ENCODE peak calls at places on chromosomes 12 and 14, in four cellular contexts. One of them, this sample, is unnamed.

GRCh38 chr14:74979029-74979428 is 23.6 kb upstream of the PGF start:
- DNase-seq in HepG2: no peak
- DNase-seq in K562: no peak
- DNase-seq in A549: no peak
- DNase-seq in this sample: no peak

GRCh38 chr12:52149182-52149641 is 42.6 kb downstream of the KRT80 start:
- DNase-seq in HepG2: no peak
- DNase-seq in K562: no peak
- DNase-seq in A549: no peak
- DNase-seq in this sample: no peak

GRCh38 chr12:29253916-29254625 is 105.0 kb downstream of the FAR2 start:
- DNase-seq in HepG2: no peak
- DNase-seq in K562: no peak
- DNase-seq in A549: no peak
- DNase-seq in this sample: no peak

GRCh38 chr12:132638541-132639408 is 20.2 kb downstream of the P2RX2 start:
- DNase-seq in HepG2: peak
- DNase-seq in K562: peak
- DNase-seq in A549: peak
- DNase-seq in this sample: peak

GRCh38 chr12:122322501-122322900 is 56.2 kb upstream of the VPS33A start:
- DNase-seq in HepG2: no peak
- DNase-seq in K562: no peak
- DNase-seq in A549: no peak
- DNase-seq in this sample: no peak

GRCh38 chr12:3520168-3520567 is 29.2 kb downstream of the PRMT8 start:
- DNase-seq in HepG2: no peak
- DNase-seq in K562: no peak
- DNase-seq in A549: no peak
- DNase-seq in this sample: no peak

GRCh38 chr12:75047885-75048525 is 161.6 kb downstream of the KCNC2 start:
- DNase-seq in HepG2: no peak
- DNase-seq in K562: no peak
- DNase-seq in A549: no peak
- DNase-seq in this sample: no peak

GRCh38 chr12:51430196-51430895 is 5.7 kb downstream of the SLC4A8 start:
- DNase-seq in HepG2: peak
- DNase-seq in K562: no peak
- DNase-seq in A549: peak
- DNase-seq in this sample: no peak

GRCh38 chr12:14390449-14390848 is 25.0 kb downstream of the ATF7IP start:
- DNase-seq in HepG2: no peak
- DNase-seq in K562: no peak
- DNase-seq in A549: no peak
- DNase-seq in this sample: no peak

GRCh38 chr12:1544991-1545700 is 49.2 kb downstream of the FBXL14 start:
- DNase-seq in HepG2: peak
- DNase-seq in K562: no peak
- DNase-seq in A549: peak
- DNase-seq in this sample: no peak

GRCh38 chr12:122995503-122996187 is 15.2 kb downstream of the ARL6IP4 start:
- DNase-seq in HepG2: no peak
- DNase-seq in K562: no peak
- DNase-seq in A549: no peak
- DNase-seq in this sample: no peak

GRCh38 chr12:21026302-21026701 is 104.7 kb upstream of the SLCO1B1 start:
- DNase-seq in HepG2: no peak
- DNase-seq in K562: no peak
- DNase-seq in A549: peak
- DNase-seq in this sample: no peak

GRCh38 chr12:58481811-58482210 is 438.5 kb downstream of the LRIG3 start:
- DNase-seq in HepG2: no peak
- DNase-seq in K562: no peak
- DNase-seq in A549: no peak
- DNase-seq in this sample: no peak

GRCh38 chr12:2395352-2395977 is 342.7 kb downstream of the CACNA1C start:
- DNase-seq in HepG2: peak
- DNase-seq in K562: peak
- DNase-seq in A549: peak
- DNase-seq in this sample: peak

GRCh38 chr14:65750906-65751305 is 338.4 kb downstream of the FUT8 start:
- DNase-seq in HepG2: no peak
- DNase-seq in K562: no peak
- DNase-seq in A549: no peak
- DNase-seq in this sample: no peak

GRCh38 chr12:1880153-1880845 is 38.2 kb downstream of the CACNA2D4 start:
- DNase-seq in HepG2: no peak
- DNase-seq in K562: no peak
- DNase-seq in A549: no peak
- DNase-seq in this sample: no peak

GRCh38 chr14:45038256-45038655 is 45.7 kb upstream of the PRPF39 start:
- DNase-seq in HepG2: no peak
- DNase-seq in K562: no peak
- DNase-seq in A549: no peak
- DNase-seq in this sample: no peak

GRCh38 chr12:121145221-121145620 is 12.5 kb downstream of the P2RX7 start:
- DNase-seq in HepG2: no peak
- DNase-seq in K562: no peak
- DNase-seq in A549: no peak
- DNase-seq in this sample: no peak

GRCh38 chr12:97650242-97650641 is 187.6 kb downstream of the RMST start:
- DNase-seq in HepG2: no peak
- DNase-seq in K562: no peak
- DNase-seq in A549: no peak
- DNase-seq in this sample: no peak

GRCh38 chr14:71590131-71590530 is 342.1 kb upstream of the RGS6 start:
- DNase-seq in HepG2: no peak
- DNase-seq in K562: no peak
- DNase-seq in A549: no peak
- DNase-seq in this sample: no peak

GRCh38 chr14:71593966-71594365 is 338.3 kb upstream of the RGS6 start:
- DNase-seq in HepG2: no peak
- DNase-seq in K562: no peak
- DNase-seq in A549: no peak
- DNase-seq in this sample: no peak

GRCh38 chr14:71594828-71595227 is 337.4 kb upstream of the RGS6 start:
- DNase-seq in HepG2: no peak
- DNase-seq in K562: peak
- DNase-seq in A549: no peak
- DNase-seq in this sample: no peak

GRCh38 chr14:71592361-71592760 is 339.9 kb upstream of the RGS6 start:
- DNase-seq in HepG2: no peak
- DNase-seq in K562: peak
- DNase-seq in A549: no peak
- DNase-seq in this sample: no peak

DNA sequence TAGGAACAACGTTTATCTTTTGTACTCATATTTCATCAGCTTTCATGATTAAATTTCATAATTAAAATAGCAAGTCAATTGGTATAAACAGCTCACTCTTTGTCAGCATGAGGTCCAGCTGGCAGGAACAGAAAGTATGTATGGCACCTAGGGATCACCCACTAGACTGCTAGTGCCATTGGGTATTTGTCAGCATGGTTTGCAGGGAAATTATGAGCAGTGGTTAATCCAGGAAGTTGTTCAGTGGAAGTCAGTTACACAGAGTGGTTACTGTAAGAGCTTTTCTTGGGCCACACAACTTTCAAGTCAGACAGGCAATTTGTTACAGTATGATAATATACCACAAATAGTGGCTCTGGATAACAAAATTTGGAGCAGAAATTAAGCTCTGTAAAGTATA is 340.3 kb upstream of the RGS6 start:
- DNase-seq in HepG2: no peak
- DNase-seq in K562: no peak
- DNase-seq in A549: no peak
- DNase-seq in this sample: no peak
- TF ChIP-seq HMGXB4 in HepG2: no peak
- TF ChIP-seq HMGXB4 in K562: no peak
- TF ChIP-seq HMGXB4 in A549: no peak
- TF ChIP-seq HMGXB4 in this sample: no peak

DNA sequence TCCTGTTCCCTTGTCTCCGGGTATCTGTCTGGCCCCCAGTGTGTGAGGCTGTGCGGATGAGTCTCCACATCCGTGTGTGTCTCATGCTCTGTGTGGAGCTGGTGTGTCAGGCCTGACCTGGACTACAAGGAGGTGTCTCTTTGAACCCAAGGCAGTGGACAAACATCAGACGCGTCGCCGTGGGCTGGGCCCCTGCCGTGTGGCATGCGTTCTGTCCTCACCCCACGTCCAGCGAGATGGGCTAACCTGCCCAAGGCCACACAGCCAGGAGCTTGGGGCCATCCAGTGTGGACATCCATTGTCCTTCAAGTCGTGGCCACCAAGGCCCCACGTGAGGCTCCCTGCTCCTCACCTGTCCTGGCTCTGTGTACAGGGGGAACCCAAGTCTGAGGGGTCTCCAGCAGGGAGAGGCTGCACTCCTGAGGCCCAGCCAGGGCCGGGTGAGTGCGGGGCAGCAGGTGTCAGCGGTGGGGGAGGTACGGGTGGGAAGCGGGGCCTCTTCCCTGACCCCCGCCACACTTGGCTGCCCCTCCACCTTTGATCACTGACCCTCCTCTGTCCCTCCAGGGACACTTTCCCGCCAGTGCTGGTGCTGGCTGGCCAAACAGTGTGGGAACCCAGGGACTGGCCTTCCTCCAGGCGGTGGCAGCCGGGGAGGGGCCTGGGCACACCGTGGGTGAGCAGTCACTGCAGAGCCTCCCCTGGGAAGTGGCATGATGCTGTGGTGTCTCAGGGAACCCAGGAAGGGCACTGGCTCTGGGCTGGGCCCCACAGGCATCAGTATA is 48.5 kb downstream of the CYP46A1 start:
- DNase-seq in HepG2: no peak
- DNase-seq in K562: no peak
- DNase-seq in A549: no peak
- DNase-seq in this sample: peak
- TF ChIP-seq HMGXB4 in HepG2: no peak
- TF ChIP-seq HMGXB4 in K562: no peak
- TF ChIP-seq HMGXB4 in A549: no peak
- TF ChIP-seq HMGXB4 in this sample: no peak

GRCh38 chr12:91289881-91290280 is 107.3 kb upstream of the DCN start:
- DNase-seq in HepG2: no peak
- DNase-seq in K562: no peak
- DNase-seq in A549: no peak
- DNase-seq in this sample: no peak
- TF ChIP-seq HMGXB4 in HepG2: no peak
- TF ChIP-seq HMGXB4 in K562: no peak
- TF ChIP-seq HMGXB4 in A549: no peak
- TF ChIP-seq HMGXB4 in this sample: no peak

GRCh38 chr14:20485900-20486299 is 16.7 kb downstream of the PNP start:
- DNase-seq in HepG2: no peak
- DNase-seq in K562: no peak
- DNase-seq in A549: no peak
- DNase-seq in this sample: peak

GRCh38 chr14:20490563-20490962 is 14.8 kb upstream of the RNASE10 start:
- DNase-seq in HepG2: no peak
- DNase-seq in K562: peak
- DNase-seq in A549: no peak
- DNase-seq in this sample: no peak

GRCh38 chr14:20486700-20487401 is 17.6 kb downstream of the PNP start:
- DNase-seq in HepG2: no peak
- DNase-seq in K562: no peak
- DNase-seq in A549: no peak
- DNase-seq in this sample: no peak

GRCh38 chr14:20489093-20489994 is 16.0 kb upstream of the RNASE10 start:
- DNase-seq in HepG2: peak
- DNase-seq in K562: no peak
- DNase-seq in A549: no peak
- DNase-seq in this sample: no peak

GRCh38 chr14:20487402-20487742 is 18.0 kb upstream of the RNASE10 start:
- DNase-seq in HepG2: no peak
- DNase-seq in K562: no peak
- DNase-seq in A549: no peak
- DNase-seq in this sample: no peak
- TF ChIP-seq HMGXB4 in HepG2: no peak
- TF ChIP-seq HMGXB4 in K562: no peak
- TF ChIP-seq HMGXB4 in A549: no peak
- TF ChIP-seq HMGXB4 in this sample: no peak

GRCh38 chr12:79638490-79638889 is 52.3 kb downstream of the PAWR start:
- DNase-seq in HepG2: peak
- DNase-seq in K562: no peak
- DNase-seq in A549: no peak
- DNase-seq in this sample: no peak

GRCh38 chr12:79637093-79637492 is 53.7 kb downstream of the PAWR start:
- DNase-seq in HepG2: no peak
- DNase-seq in K562: no peak
- DNase-seq in A549: no peak
- DNase-seq in this sample: no peak

GRCh38 chr12:79634957-79635471 is 55.8 kb downstream of the PAWR start:
- DNase-seq in HepG2: no peak
- DNase-seq in K562: no peak
- DNase-seq in A549: no peak
- DNase-seq in this sample: no peak

DNA sequence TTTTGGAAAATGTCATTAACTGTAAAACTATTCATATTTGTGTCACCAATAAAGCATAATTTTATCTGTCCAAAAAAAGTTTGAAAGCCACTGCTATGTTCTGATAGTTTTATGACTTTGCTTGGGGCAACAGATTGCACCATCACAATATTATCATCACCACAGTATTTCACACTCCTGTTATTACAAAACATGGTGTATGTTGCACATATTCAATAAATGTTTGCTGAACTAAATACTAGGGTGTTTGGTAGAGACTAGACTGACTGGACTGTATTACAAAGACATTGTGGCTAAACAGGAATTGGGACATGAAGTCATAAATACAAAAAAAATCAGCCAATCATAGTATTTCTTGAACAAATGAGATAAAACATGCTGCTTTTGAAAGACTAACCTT is 55.1 kb downstream of the PAWR start:
- DNase-seq in HepG2: no peak
- DNase-seq in K562: no peak
- DNase-seq in A549: no peak
- DNase-seq in this sample: no peak
- TF ChIP-seq HMGXB4 in HepG2: no peak
- TF ChIP-seq HMGXB4 in K562: no peak
- TF ChIP-seq HMGXB4 in A549: no peak
- TF ChIP-seq HMGXB4 in this sample: no peak

DNA sequence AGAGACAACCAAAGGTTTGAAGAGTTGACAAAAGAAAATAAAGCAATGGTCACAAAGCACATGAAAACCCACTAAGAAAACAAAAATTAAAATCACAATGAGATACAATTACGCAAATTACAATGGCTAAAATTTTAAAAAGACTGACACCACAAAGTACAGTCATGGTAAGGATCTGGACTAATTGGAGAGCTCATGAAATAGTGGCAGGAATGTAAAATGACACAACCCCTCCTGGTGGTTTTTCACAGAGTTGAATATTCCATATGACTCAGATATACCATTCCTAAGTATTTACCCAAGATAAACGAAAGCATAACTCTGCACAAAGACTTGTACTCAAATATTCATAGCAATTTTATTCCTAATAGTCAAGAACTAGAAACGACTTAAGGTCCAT is 65.9 kb downstream of the NOVA1 start:
- DNase-seq in HepG2: peak
- DNase-seq in K562: no peak
- DNase-seq in A549: peak
- DNase-seq in this sample: no peak
- TF ChIP-seq HMGXB4 in HepG2: no peak
- TF ChIP-seq HMGXB4 in K562: no peak
- TF ChIP-seq HMGXB4 in A549: no peak
- TF ChIP-seq HMGXB4 in this sample: no peak